ENCODE peak calls at places on chromosome 6, in seven cellular contexts. F, U, C, D, A, I and Z are unnamed samples.

GRCh38 chr6:7566031-7566556 is 23.9 kb upstream of the SNRNP48 start:
- DNase-seq in F (peak; percentile 44), C (no peak), A (no peak), U (no peak), I (no peak), D (no peak), Z (no peak)

GRCh38 chr6:140001851-140002301 is 627.4 kb upstream of the CITED2 start:
- DNase-seq in I (peak; percentile 38), A (no peak), C (no peak), F (no peak), U (no peak), D (no peak), Z (no peak)

GRCh38 chr6:33000053-33000452 is 9.3 kb downstream of the HLA-DOA start:
- DNase-seq in U (no peak), A (peak; percentile 81), F (no peak), D (no peak), C (peak; percentile 74), I (no peak), Z (no peak)

GRCh38 chr6:169714595-169714994 is 9.7 kb downstream of the PHF10 start:
- DNase-seq in I (no peak), F (no peak), A (no peak), U (no peak), C (no peak), D (no peak), Z (no peak)

GRCh38 chr6:39367661-39368060 is 45.2 kb upstream of the KCNK16 start:
- DNase-seq in I (no peak), A (no peak), U (no peak), C (no peak), D (no peak), F (no peak), Z (no peak)

GRCh38 chr6:149463781-149464180 is 21.0 kb downstream of the ZC3H12D start:
- DNase-seq in I (peak; percentile 10), D (no peak), C (no peak), A (no peak), F (no peak), U (no peak), Z (no peak)

GRCh38 chr6:43917878-43918382 is 147.9 kb downstream of the VEGFA start:
- DNase-seq in F (no peak), U (no peak), C (no peak), D (no peak), I (no peak), A (no peak), Z (no peak)

GRCh38 chr6:13183446-13184088 is 144.8 kb downstream of the TBC1D7 start:
- DNase-seq in C (no peak), I (no peak), A (no peak), U (no peak), D (no peak), F (no peak), Z (no peak)

GRCh38 chr6:67141012-67141411 is 1434.0 kb upstream of the EYS start:
- DNase-seq in U (no peak), A (no peak), F (no peak), I (no peak), C (no peak), D (no peak), Z (no peak)

GRCh38 chr6:144090384-144090783 is 5.0 kb downstream of the SF3B5 start:
- DNase-seq in A (no peak), I (no peak), F (no peak), C (no peak), U (no peak), D (no peak), Z (no peak)
- TF ChIP-seq CTCF in A (no peak), I (peak; percentile 27), F (no peak), C (no peak), U (no peak), D (no peak), Z (no peak)

DNA sequence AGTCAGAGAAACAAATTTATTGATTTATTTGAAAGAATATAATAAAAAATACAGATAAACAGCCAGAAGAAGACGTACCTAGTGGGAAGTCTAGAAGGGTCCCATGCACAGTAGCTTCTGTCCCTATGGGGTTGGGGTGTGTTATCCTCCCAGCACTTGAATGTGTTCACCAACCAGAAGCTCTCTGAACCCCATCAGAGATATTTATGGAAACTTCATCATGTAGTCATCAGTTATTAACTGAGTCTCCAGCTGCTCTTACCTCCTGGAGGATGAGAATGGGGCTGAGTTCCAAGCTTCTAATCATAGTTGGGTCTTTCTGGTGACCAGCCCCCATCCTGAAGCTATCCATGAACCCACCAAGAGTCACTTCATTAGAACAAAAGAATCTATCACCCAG is 15.4 kb upstream of the USP45 start:
- DNase-seq in C (no peak), A (no peak), F (no peak), D (no peak), I (no peak), U (no peak), Z (no peak)
- TF ChIP-seq CTCF in C (no peak), A (no peak), F (no peak), D (no peak), I (no peak), U (no peak), Z (no peak)

DNA sequence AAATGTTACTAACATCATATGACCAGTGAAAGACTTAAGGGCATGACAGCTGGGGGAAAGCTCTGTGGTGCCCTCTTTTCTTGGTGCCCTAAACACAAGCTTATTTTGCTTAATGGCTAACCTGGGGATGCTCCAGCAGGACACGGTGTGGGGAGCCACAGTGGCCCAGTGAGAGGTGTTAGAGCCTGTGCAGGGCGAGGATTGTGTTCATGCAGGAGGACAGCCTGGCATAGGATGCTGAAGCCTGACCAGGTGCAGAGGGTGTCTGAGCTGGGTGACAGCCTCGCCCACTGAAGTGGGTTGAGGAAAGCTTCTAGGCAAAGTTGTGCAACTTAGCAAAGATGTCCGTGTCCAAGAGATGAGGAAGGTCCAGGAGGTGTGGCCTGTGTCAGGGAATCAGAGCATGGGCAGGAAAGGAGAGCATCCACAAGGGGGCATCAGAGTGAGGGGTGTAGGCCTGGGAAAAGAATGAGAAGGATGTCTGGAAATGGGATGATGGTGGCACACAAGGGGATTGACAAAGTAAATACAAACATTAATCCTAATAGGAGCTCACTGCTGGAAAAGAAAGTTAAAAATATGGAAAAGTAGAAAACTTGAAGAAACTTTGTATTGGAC is 33.9 kb downstream of the SLC17A4 start:
- DNase-seq in I (peak; percentile 39), D (no peak), A (peak; percentile 71), U (peak; percentile 40), C (peak; percentile 88), F (peak; percentile 14), Z (no peak)
- TF ChIP-seq CTCF in I (peak; percentile 76), D (peak; percentile 37), A (peak; percentile 73), U (peak; percentile 49), C (peak; percentile 84), F (peak; percentile 72), Z (no peak)

GRCh38 chr6:85017352-85017751 is 253.0 kb upstream of the TBX18 start:
- DNase-seq in F (no peak), I (no peak), C (no peak), A (no peak), D (no peak), U (no peak), Z (no peak)

GRCh38 chr6:85015396-85015990 is 251.1 kb upstream of the TBX18 start:
- DNase-seq in A (peak; percentile 84), D (no peak), U (peak; percentile 38), I (peak; percentile 24), C (peak; percentile 69), F (no peak), Z (peak; percentile 73)
- TF ChIP-seq CTCF in A (peak; percentile 85), D (no peak), U (peak; percentile 53), I (peak; percentile 79), C (peak; percentile 69), F (peak; percentile 72), Z (peak; percentile 79)

GRCh38 chr6:71619836-71620235 is 266.5 kb upstream of the RIMS1 start:
- DNase-seq in D (no peak), U (no peak), I (peak; percentile 8), A (no peak), C (no peak), F (peak; percentile 24), Z (no peak)

DNA sequence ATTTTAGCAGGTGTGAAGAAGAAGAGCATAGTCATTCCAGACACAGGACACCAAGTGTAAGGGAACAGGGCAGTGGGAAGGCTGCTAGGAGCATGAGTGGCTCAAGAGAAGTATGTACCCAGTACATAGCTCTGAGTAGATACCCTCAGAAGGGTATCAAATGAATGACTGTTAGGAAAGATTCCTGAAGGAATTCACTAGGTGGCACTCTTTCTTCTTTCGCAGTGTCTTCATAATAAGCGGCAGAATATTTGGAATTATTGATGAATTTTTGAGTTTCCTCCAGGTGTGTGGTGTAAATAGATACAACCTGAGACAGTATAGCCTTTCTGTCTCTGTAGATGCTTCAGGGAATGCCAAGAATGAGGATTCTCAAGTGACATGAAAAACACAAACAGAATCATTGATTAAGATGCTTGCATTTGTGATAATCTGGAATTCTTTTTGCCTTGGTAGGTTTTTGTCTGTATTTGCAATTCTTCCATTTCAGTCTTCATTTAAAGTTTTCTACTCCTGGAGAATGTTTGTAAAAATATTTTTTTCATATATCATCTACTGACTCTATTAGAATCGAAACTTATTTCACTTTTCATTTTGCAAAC is 264.3 kb upstream of the RIMS1 start:
- DNase-seq in D (no peak), C (no peak), F (no peak), I (no peak), U (no peak), A (no peak), Z (no peak)
- TF ChIP-seq CTCF in D (no peak), C (peak; percentile 72), F (peak; percentile 49), I (peak; percentile 79), U (peak; percentile 48), A (peak; percentile 74), Z (peak; percentile 32)

DNA sequence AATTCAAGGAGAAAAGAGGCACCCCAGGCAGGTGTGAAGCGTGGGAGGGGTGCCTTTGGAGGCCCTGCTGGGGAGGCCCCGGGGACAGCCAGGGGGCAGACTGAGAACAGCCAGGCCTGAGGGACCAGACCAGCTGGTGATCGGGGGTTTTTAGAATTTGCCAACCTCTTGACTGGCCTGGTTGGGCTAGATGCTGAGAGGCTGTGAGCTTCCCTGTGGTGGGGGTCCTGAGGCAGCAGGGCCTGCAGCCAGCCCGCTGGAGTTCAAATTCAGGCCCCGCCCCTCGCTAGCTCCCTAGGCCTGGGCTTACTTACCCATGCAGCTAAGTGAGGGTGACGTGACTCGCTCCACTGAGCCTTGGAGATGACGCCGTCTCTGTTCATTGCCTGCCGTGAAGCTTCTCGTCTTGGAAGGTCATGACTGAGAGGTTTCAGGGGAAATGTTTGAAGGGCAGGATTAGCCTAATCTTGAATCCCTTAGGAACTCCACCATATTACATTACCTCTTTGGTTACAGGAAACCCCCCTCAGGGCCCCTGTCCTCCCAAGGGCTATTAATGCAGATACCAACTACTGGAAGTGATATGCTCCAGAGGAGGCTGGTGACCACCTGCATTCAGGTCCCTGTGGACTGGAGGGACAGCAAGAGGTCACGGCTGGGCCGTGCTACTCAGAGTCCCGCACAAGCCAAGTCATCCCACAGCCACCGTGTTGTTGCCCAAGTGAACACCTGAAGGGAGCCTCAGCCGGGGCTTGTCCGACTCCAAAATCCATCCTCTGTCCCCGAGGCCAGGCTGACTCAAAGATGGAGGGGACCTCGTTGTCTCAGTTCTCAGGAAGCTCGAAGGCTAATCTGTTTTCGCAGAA is 73.9 kb upstream of the DUSP22 start:
- DNase-seq in C (no peak), U (no peak), A (no peak), F (no peak), D (no peak), I (no peak), Z (no peak)
- TF ChIP-seq CTCF in C (no peak), U (no peak), A (no peak), F (no peak), D (no peak), I (no peak), Z (no peak)

GRCh38 chr6:63816401-63816975 is 180.9 kb downstream of the PHF3 start:
- DNase-seq in F (no peak), I (no peak), C (no peak), U (no peak), A (no peak), D (no peak), Z (no peak)
- TF ChIP-seq CTCF in F (no peak), I (no peak), C (no peak), U (no peak), A (no peak), D (no peak), Z (no peak)